ENCODE peak calls at places on chromosomes 4 and X, in nine cellular contexts. N, C, Z, F, E, K, T, G and Y are unnamed samples.

GRCh38 chr4:30870513-30870912 is 150.3 kb downstream of the PCDH7 start:
- DNase-seq in N (no peak), C (peak), Z (no peak), F (no peak), E (no peak), K (no peak), T (no peak), G (no peak), Y (no peak)

GRCh38 chr4:174274436-174274835 is 9.0 kb downstream of the FBXO8 start:
- DNase-seq in N (no peak), C (no peak), Z (no peak), F (no peak), E (no peak), K (no peak), T (no peak), G (no peak), Y (no peak)

GRCh38 chr4:8746523-8747466 is 124.8 kb downstream of the HMX1 start:
- DNase-seq in N (no peak), C (no peak), Z (no peak), F (no peak), E (no peak), K (no peak), T (no peak), G (no peak), Y (no peak)

GRCh38 chr4:16122784-16123183 is 39.0 kb upstream of the PROM1 start:
- DNase-seq in N (no peak), C (no peak), Z (no peak), F (no peak), E (no peak), K (no peak), T (no peak), G (no peak), Y (no peak)

GRCh38 chr4:43394976-43395375 is 502.5 kb downstream of the GRXCR1 start:
- DNase-seq in N (no peak), C (no peak), Z (no peak), F (no peak), E (no peak), K (no peak), T (no peak), G (peak), Y (no peak)

GRCh38 chr4:98614655-98615054 is 43.8 kb downstream of the TSPAN5 start:
- DNase-seq in N (no peak), C (no peak), Z (no peak), F (no peak), E (no peak), K (no peak), T (no peak), G (no peak), Y (no peak)

GRCh38 chrX:56795309-56795868 is 66.3 kb downstream of the NBDY start:
- DNase-seq in N (no peak), C (no peak), Z (no peak), F (peak), E (no peak), K (no peak), T (no peak), G (no peak), Y (no peak)

GRCh38 chr4:14225683-14226207 is 598.2 kb upstream of the BOD1L1 start:
- DNase-seq in N (no peak), C (no peak), Z (no peak), F (no peak), E (peak), K (no peak), T (no peak), G (no peak), Y (no peak)

GRCh38 chr4:185343726-185344581 is 51.8 kb downstream of the LRP2BP start:
- DNase-seq in N (peak), C (peak), Z (peak), F (no peak), E (no peak), K (no peak), T (no peak), G (no peak), Y (no peak)